ENCODE peak calls at places on chromosomes 1 and 21, in eight cellular contexts. A, C, R, B, I, D, Y and T are unnamed samples. For H3K4me1, the result is how much of the 10 kb centered on the place peaks cover.

GRCh38 chr21:44695176-44695575 is 1.8 kb upstream of the KRTAP10-12 start:
- DNase-seq in R (no peak), B (no peak), C (no peak), Y (no peak), A (no peak), I (no peak), D (no peak), T (peak)

GRCh38 chr21:16302851-16303282 is 573.1 kb downstream of the USP25 start:
- DNase-seq in R (no peak), D (no peak), A (no peak), Y (peak), B (peak), I (peak), C (peak), T (peak)

GRCh38 chr1:15933684-15934083 is 42.2 kb downstream of the ZBTB17 start:
- DNase-seq in A (no peak), I (no peak), Y (no peak), D (no peak), R (no peak), B (no peak), C (no peak), T (no peak)

GRCh38 chr1:228410671-228411070 is 4.0 kb upstream of the TRIM11 start:
- DNase-seq in C (no peak), A (no peak), I (no peak), D (no peak), Y (no peak), B (no peak), R (no peak), T (no peak)

GRCh38 chr1:30966690-30967369 is 58.3 kb upstream of the SDC3 start:
- DNase-seq in A (no peak), R (peak), Y (no peak), D (no peak), B (no peak), C (no peak), I (peak), T (no peak)

GRCh38 chr1:219367496-219367895 is 193.8 kb downstream of the LYPLAL1 start:
- DNase-seq in R (no peak), C (no peak), D (no peak), Y (no peak), I (no peak), B (no peak), A (no peak), T (no peak)

GRCh38 chr1:51733793-51734522 is 117.1 kb downstream of the OSBPL9 start:
- DNase-seq in B (no peak), C (no peak), D (no peak), A (no peak), I (no peak), Y (no peak), R (no peak), T (no peak)

GRCh38 chr1:6912507-6912906 is 127.3 kb downstream of the CAMTA1 start:
- DNase-seq in B (no peak), D (no peak), I (peak), A (no peak), C (no peak), R (no peak), Y (no peak), T (no peak)

GRCh38 chr1:54774820-54775498 is 10.6 kb upstream of the PARS2 start:
- DNase-seq in I (peak), C (no peak), B (no peak), Y (no peak), R (peak), D (no peak), A (no peak), T (no peak)

GRCh38 chr1:7962636-7963377 is 1.3 kb downstream of the PARK7 start:
- DNase-seq in B (no peak), I (no peak), C (no peak), Y (no peak), R (no peak), A (no peak), D (no peak), T (no peak)

GRCh38 chr1:167221804-167222610 is 1.3 kb downstream of the POU2F1 start:
- DNase-seq in A (peak), R (peak), Y (peak), B (peak), I (peak), D (peak), C (peak), T (peak)

GRCh38 chr1:214292317-214292716 is 11.4 kb downstream of the SMYD2 start:
- DNase-seq in Y (no peak), I (no peak), C (no peak), D (no peak), B (no peak), R (peak), A (no peak), T (no peak)

GRCh38 chr1:42945171-42945570 is 13.5 kb downstream of the SLC2A1 start:
- DNase-seq in R (no peak), A (no peak), Y (no peak), D (no peak), B (no peak), I (no peak), C (no peak), T (no peak)

GRCh38 chr1:42944207-42944928 is 14.3 kb downstream of the SLC2A1 start:
- DNase-seq in D (no peak), C (peak), A (peak), R (no peak), B (no peak), I (peak), Y (peak), T (peak)

GRCh38 chr1:42947965-42948732 is 10.5 kb downstream of the SLC2A1 start:
- DNase-seq in A (no peak), Y (no peak), C (no peak), B (no peak), D (no peak), I (no peak), R (no peak), T (no peak)

GRCh38 chr1:42947137-42947536 is 11.5 kb downstream of the SLC2A1 start:
- DNase-seq in C (no peak), D (no peak), B (no peak), A (no peak), Y (no peak), I (no peak), R (no peak), T (no peak)

DNA sequence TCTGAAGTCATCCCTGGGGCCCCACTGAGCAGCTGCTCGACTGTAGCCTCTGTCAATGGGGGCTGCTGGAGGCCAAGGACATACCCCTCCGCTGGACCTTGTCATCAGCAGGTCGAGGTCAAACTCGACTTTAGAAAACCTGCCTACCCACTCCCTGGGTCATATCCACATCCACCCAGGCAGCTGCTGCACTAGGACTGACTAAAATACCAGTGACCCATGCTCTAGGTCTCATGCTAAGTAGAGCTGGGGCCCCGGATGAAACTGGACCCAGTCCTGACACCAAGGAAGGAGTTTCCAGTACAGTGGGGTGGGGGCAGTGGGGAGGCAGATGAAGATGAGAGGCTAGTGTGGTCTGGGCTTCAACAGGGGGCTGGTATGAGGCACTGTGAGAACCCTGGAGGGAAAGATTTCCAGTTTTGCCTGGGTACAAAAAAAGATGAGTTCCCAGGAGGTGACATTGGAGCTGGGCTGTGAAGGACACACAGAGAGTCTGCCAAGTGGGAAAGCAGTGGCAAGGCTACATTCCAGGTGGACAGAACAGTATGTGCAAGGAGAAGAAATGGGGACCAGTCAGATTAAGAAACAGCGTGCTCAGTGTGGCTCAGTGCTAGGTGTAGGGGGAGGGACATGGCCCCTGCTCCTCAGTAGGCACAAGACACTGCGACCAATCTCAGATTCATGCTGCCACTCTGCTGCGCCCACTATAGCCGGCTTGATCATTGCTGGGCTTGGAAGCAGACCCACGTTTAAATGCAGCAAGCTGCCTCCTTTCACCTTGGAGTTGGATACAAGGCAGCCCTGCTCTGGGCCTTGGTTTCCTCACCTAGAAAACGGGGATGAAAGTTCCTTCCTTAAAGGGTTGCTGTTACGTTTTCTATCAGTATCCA is 12.3 kb downstream of the SLC2A1 start:
- DNase-seq in R (no peak), A (no peak), C (no peak), B (no peak), D (no peak), I (no peak), Y (no peak), T (no peak)
- H3K4me1 ChIP-seq in R (under half), A (half or more), C (half or more), B (under half), D (under half), I (under half), Y (half or more), T (under half)

DNA sequence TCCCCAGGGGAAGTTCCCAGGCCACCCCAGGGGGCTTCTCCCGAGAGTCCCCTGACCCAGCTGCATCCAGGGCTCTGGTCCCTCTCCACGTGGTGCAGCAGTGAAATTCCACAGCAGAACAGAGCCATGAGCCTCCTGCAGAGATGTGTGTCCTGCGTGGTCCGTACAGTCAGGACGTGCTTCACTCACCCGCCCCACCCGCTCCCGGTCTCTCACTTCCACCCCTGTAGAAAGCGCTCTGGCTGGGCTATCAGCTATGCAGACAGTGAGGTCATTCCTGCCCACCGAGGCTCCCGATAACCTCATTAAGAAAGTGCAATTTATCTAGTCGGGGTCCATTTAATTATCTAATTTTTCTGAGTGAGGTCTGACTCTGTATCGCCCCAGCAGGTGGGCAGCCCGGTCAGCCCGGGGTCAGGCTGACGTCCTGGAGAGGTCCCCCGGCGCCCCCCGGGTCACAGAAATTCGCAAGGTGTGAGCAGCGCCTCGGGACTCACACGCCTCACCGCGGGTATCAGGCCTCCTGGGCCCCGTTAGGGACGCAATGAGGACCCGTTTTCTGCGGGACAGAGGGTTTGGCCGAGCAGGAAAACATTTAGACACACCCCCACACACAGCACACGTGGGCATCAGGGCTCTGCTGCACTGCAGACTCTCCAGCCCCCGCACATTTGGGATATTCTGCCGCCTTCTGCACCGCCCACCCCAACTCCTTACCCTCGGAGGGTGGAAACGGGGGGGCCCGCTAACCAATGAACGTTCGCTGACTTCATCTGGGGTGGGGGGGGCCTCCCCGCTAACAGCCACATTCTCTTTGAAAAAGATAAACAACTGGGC is 76.7 kb downstream of the PRDM16 start:
- DNase-seq in A (no peak), C (no peak), I (no peak), Y (no peak), B (no peak), R (no peak), D (no peak), T (no peak)
- H3K4me3 ChIP-seq in A (no peak), C (no peak), I (no peak), Y (no peak), B (no peak), R (no peak), D (no peak), T (no peak)

DNA sequence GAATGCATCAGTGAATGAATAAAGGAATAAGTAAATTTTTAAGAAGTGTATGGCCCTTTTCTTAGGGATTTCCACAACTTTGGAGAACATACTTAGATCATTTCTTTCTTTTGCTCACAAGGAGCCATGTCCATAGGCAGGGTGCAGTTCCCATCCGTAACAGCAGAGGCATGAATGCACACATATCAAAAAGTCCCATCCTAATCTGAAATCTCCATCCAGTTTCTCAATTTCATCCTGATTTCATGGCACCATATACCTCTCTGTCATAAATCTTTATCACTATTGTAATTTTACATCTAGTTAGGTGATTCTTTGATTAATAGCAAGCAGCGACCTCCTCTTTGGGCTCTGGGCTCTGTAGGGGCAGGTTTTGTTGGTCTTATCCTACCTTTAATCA is 359.2 kb downstream of the RRAGC start:
- DNase-seq in R (no peak), A (no peak), Y (no peak), B (no peak), D (no peak), C (no peak), I (no peak), T (no peak)
- TF ChIP-seq CTCF in R (peak), A (peak), Y (peak), B (no peak), D (no peak), C (no peak), I (peak), T (no peak)

GRCh38 chr1:247392088-247392487 is 23.9 kb upstream of the NLRP3 start:
- DNase-seq in C (no peak), Y (no peak), B (no peak), I (no peak), A (no peak), R (no peak), D (no peak), T (no peak)
- H3K4me1 ChIP-seq in C (under half), Y (under half), B (under half), I (under half), A (under half), R (under half), D (under half), T (under half)